ENCODE peak calls at places on chromosomes 2 and 18, in nine cellular contexts. S is mesenteric fat pad, G is cardiac muscle cell, R is SHP77, L is NCI-H1092 treated with DMSO at 0.1 percent for 48 hours, D is NCI-H1105 treated with DMSO at 0.1 percent for 48 hours, A is ureter, H is mesothelial cell of epicardium, B is A172. Q is an unnamed sample.

GRCh38 chr2:56416500-56417176 is 232.8 kb downstream of the CCDC85A start:
- DNase-seq in S (no peak), G (no peak), R (no peak), L (no peak), D (no peak), A (no peak), H (no peak), B (no peak), Q (no peak)

GRCh38 chr2:177930916-177931315 is 141.7 kb downstream of the PDE11A start:
- DNase-seq in S (no peak), G (no peak), R (no peak), L (no peak), D (no peak), A (no peak), H (no peak), B (no peak), Q (no peak)

GRCh38 chr2:54945401-54946219 is 104.6 kb downstream of the RTN4 start:
- DNase-seq in S (no peak), G (peak), R (no peak), L (no peak), D (no peak), A (peak), H (no peak), B (no peak), Q (peak)

GRCh38 chr2:234772775-234773064 is 179.1 kb upstream of the SH3BP4 start:
- DNase-seq in S (no peak), G (no peak), R (no peak), L (no peak), D (no peak), A (no peak), H (no peak), B (no peak), Q (no peak)

GRCh38 chr2:139000087-139000486 is 219.9 kb upstream of the NXPH2 start:
- DNase-seq in S (no peak), G (no peak), R (no peak), L (no peak), D (no peak), A (no peak), H (no peak), B (no peak), Q (no peak)

GRCh38 chr2:104871566-104872033 is 17.7 kb downstream of the POU3F3 start:
- DNase-seq in S (no peak), G (no peak), R (no peak), L (no peak), D (no peak), A (no peak), H (no peak), B (no peak), Q (no peak)

GRCh38 chr2:199440118-199440517 is 17.6 kb downstream of the SATB2 start:
- DNase-seq in S (no peak), G (no peak), R (no peak), L (no peak), D (no peak), A (no peak), H (no peak), B (no peak), Q (no peak)

GRCh38 chr18:74589021-74589420 is 8.6 kb upstream of the ZNF407 start:
- DNase-seq in S (no peak), G (no peak), R (no peak), L (no peak), D (no peak), A (no peak), H (no peak), B (no peak), Q (no peak)

GRCh38 chr2:215881582-215881981 is 131.8 kb downstream of the MREG start:
- DNase-seq in S (no peak), G (no peak), R (no peak), L (no peak), D (no peak), A (no peak), H (no peak), B (no peak), Q (no peak)

GRCh38 chr2:173962583-173963110 is 2.5 kb downstream of the SP3 start:
- DNase-seq in S (no peak), G (no peak), R (no peak), L (peak), D (peak), A (no peak), H (no peak), B (no peak), Q (no peak)

GRCh38 chr2:86046985-86047384 is 58.7 kb downstream of the POLR1A start:
- DNase-seq in S (peak), G (no peak), R (no peak), L (no peak), D (no peak), A (no peak), H (no peak), B (no peak), Q (no peak)

GRCh38 chr18:62493033-62493862 is 29.6 kb upstream of the ZCCHC2 start:
- DNase-seq in S (no peak), G (no peak), R (no peak), L (no peak), D (no peak), A (no peak), H (no peak), B (no peak), Q (no peak)

GRCh38 chr2:33583194-33583938 is 15.7 kb downstream of the FAM98A start:
- DNase-seq in S (no peak), G (peak), R (no peak), L (peak), D (peak), A (no peak), H (no peak), B (peak), Q (peak)

GRCh38 chr2:26088038-26088643 is 54.3 kb downstream of the RAB10 start:
- DNase-seq in S (no peak), G (peak), R (peak), L (no peak), D (peak), A (no peak), H (no peak), B (peak), Q (no peak)

GRCh38 chr2:167750675-167751074 is 496.7 kb downstream of the STK39 start:
- DNase-seq in S (no peak), G (no peak), R (no peak), L (no peak), D (no peak), A (no peak), H (no peak), B (no peak), Q (no peak)

GRCh38 chr18:58095655-58096054 is 51.6 kb downstream of the NEDD4L start:
- DNase-seq in S (no peak), G (no peak), R (no peak), L (no peak), D (no peak), A (no peak), H (no peak), B (no peak), Q (no peak)

GRCh38 chr2:144361742-144362141 is 158.2 kb downstream of the ZEB2 start:
- DNase-seq in S (no peak), G (no peak), R (no peak), L (no peak), D (no peak), A (no peak), H (no peak), B (no peak), Q (no peak)

GRCh38 chr2:160365691-160366367 is 127.8 kb downstream of the RBMS1 start:
- DNase-seq in S (no peak), G (no peak), R (no peak), L (no peak), D (no peak), A (no peak), H (no peak), B (no peak), Q (no peak)

GRCh38 chr18:63236990-63237389 is 82.6 kb downstream of the BCL2 start:
- DNase-seq in S (no peak), G (no peak), R (no peak), L (no peak), D (no peak), A (no peak), H (no peak), B (no peak), Q (no peak)

GRCh38 chr2:191927319-191927867 is 80.5 kb upstream of the CAVIN2 start:
- DNase-seq in S (no peak), G (peak), R (peak), L (peak), D (peak), A (peak), H (no peak), B (peak), Q (peak)